ENCODE peak calls at places on chromosomes 6 and 20, in eight cellular contexts. One of them, this sample, is unnamed.

GRCh38 chr6:146183831-146184230 is 155.0 kb downstream of the GRM1 start:
- DNase-seq in amygdala: no peak
- DNase-seq in NCI-H1092 treated with DMSO at 0.1 percent for 48 hours: no peak
- DNase-seq in AML-193: no peak
- DNase-seq in CD8-positive, alpha-beta T cell: no peak
- DNase-seq in CD4-positive, alpha-beta T cell: no peak
- DNase-seq in SW 1271: no peak
- DNase-seq in stimulated activated CD4-positive, alpha-beta T cell treated with anti-CD3 and anti-CD28 coated beads, Interleukin-1b, Interleukin-23, amount 100 ng/mL, for 24 hours: no peak
- DNase-seq in this sample: no peak

GRCh38 chr6:82033631-82034211 is 213.8 kb downstream of the IBTK start:
- DNase-seq in CD4-positive, alpha-beta T cell: no peak
- DNase-seq in CD8-positive, alpha-beta T cell: no peak
- DNase-seq in amygdala: no peak
- DNase-seq in NCI-H1092 treated with DMSO at 0.1 percent for 48 hours: no peak
- DNase-seq in SW 1271: no peak
- DNase-seq in AML-193: no peak
- DNase-seq in stimulated activated CD4-positive, alpha-beta T cell treated with anti-CD3 and anti-CD28 coated beads, Interleukin-1b, Interleukin-23, amount 100 ng/mL, for 24 hours: no peak
- DNase-seq in this sample: no peak

GRCh38 chr6:159315562-159315961 is 146.4 kb downstream of the FNDC1 start:
- DNase-seq in stimulated activated CD4-positive, alpha-beta T cell treated with anti-CD3 and anti-CD28 coated beads, Interleukin-1b, Interleukin-23, amount 100 ng/mL, for 24 hours: no peak
- DNase-seq in CD8-positive, alpha-beta T cell: no peak
- DNase-seq in AML-193: no peak
- DNase-seq in NCI-H1092 treated with DMSO at 0.1 percent for 48 hours: no peak
- DNase-seq in CD4-positive, alpha-beta T cell: no peak
- DNase-seq in amygdala: no peak
- DNase-seq in SW 1271: no peak
- DNase-seq in this sample: no peak

GRCh38 chr6:12504325-12504966 is 212.1 kb upstream of the PHACTR1 start:
- DNase-seq in AML-193: peak
- DNase-seq in stimulated activated CD4-positive, alpha-beta T cell treated with anti-CD3 and anti-CD28 coated beads, Interleukin-1b, Interleukin-23, amount 100 ng/mL, for 24 hours: no peak
- DNase-seq in NCI-H1092 treated with DMSO at 0.1 percent for 48 hours: no peak
- DNase-seq in SW 1271: peak
- DNase-seq in CD8-positive, alpha-beta T cell: no peak
- DNase-seq in amygdala: no peak
- DNase-seq in CD4-positive, alpha-beta T cell: no peak
- DNase-seq in this sample: no peak

GRCh38 chr6:16345449-16346330 is 107.3 kb downstream of the GMPR start:
- DNase-seq in CD4-positive, alpha-beta T cell: no peak
- DNase-seq in NCI-H1092 treated with DMSO at 0.1 percent for 48 hours: no peak
- DNase-seq in stimulated activated CD4-positive, alpha-beta T cell treated with anti-CD3 and anti-CD28 coated beads, Interleukin-1b, Interleukin-23, amount 100 ng/mL, for 24 hours: no peak
- DNase-seq in AML-193: no peak
- DNase-seq in amygdala: no peak
- DNase-seq in CD8-positive, alpha-beta T cell: no peak
- DNase-seq in SW 1271: no peak
- DNase-seq in this sample: no peak

GRCh38 chr6:7341989-7342742 is 29.2 kb upstream of the SSR1 start:
- DNase-seq in amygdala: no peak
- DNase-seq in CD8-positive, alpha-beta T cell: no peak
- DNase-seq in NCI-H1092 treated with DMSO at 0.1 percent for 48 hours: no peak
- DNase-seq in SW 1271: peak
- DNase-seq in AML-193: no peak
- DNase-seq in stimulated activated CD4-positive, alpha-beta T cell treated with anti-CD3 and anti-CD28 coated beads, Interleukin-1b, Interleukin-23, amount 100 ng/mL, for 24 hours: no peak
- DNase-seq in CD4-positive, alpha-beta T cell: no peak
- DNase-seq in this sample: no peak

GRCh38 chr20:35271904-35272303 is 6.0 kb downstream of the MMP24OS start:
- DNase-seq in NCI-H1092 treated with DMSO at 0.1 percent for 48 hours: no peak
- DNase-seq in stimulated activated CD4-positive, alpha-beta T cell treated with anti-CD3 and anti-CD28 coated beads, Interleukin-1b, Interleukin-23, amount 100 ng/mL, for 24 hours: no peak
- DNase-seq in amygdala: no peak
- DNase-seq in AML-193: no peak
- DNase-seq in CD8-positive, alpha-beta T cell: no peak
- DNase-seq in SW 1271: no peak
- DNase-seq in CD4-positive, alpha-beta T cell: no peak
- DNase-seq in this sample: no peak

GRCh38 chr6:14016930-14017625 is 92.3 kb downstream of the RNF182 start:
- DNase-seq in CD8-positive, alpha-beta T cell: no peak
- DNase-seq in CD4-positive, alpha-beta T cell: no peak
- DNase-seq in amygdala: no peak
- DNase-seq in stimulated activated CD4-positive, alpha-beta T cell treated with anti-CD3 and anti-CD28 coated beads, Interleukin-1b, Interleukin-23, amount 100 ng/mL, for 24 hours: no peak
- DNase-seq in AML-193: no peak
- DNase-seq in SW 1271: no peak
- DNase-seq in NCI-H1092 treated with DMSO at 0.1 percent for 48 hours: no peak
- DNase-seq in this sample: no peak

GRCh38 chr6:154868143-154868594 is 126.9 kb upstream of the TIAM2 start:
- DNase-seq in SW 1271: peak
- DNase-seq in CD4-positive, alpha-beta T cell: no peak
- DNase-seq in AML-193: peak
- DNase-seq in CD8-positive, alpha-beta T cell: no peak
- DNase-seq in NCI-H1092 treated with DMSO at 0.1 percent for 48 hours: peak
- DNase-seq in stimulated activated CD4-positive, alpha-beta T cell treated with anti-CD3 and anti-CD28 coated beads, Interleukin-1b, Interleukin-23, amount 100 ng/mL, for 24 hours: no peak
- DNase-seq in amygdala: no peak
- DNase-seq in this sample: peak

GRCh38 chr20:12594410-12595130 is 414.2 kb upstream of the SPTLC3 start:
- DNase-seq in AML-193: no peak
- DNase-seq in CD8-positive, alpha-beta T cell: no peak
- DNase-seq in CD4-positive, alpha-beta T cell: no peak
- DNase-seq in SW 1271: peak
- DNase-seq in amygdala: no peak
- DNase-seq in NCI-H1092 treated with DMSO at 0.1 percent for 48 hours: no peak
- DNase-seq in stimulated activated CD4-positive, alpha-beta T cell treated with anti-CD3 and anti-CD28 coated beads, Interleukin-1b, Interleukin-23, amount 100 ng/mL, for 24 hours: no peak
- DNase-seq in this sample: no peak

GRCh38 chr6:147508871-147509608 is 550 bp downstream of the SAMD5 start:
- DNase-seq in stimulated activated CD4-positive, alpha-beta T cell treated with anti-CD3 and anti-CD28 coated beads, Interleukin-1b, Interleukin-23, amount 100 ng/mL, for 24 hours: no peak
- DNase-seq in CD8-positive, alpha-beta T cell: no peak
- DNase-seq in SW 1271: peak
- DNase-seq in CD4-positive, alpha-beta T cell: no peak
- DNase-seq in AML-193: no peak
- DNase-seq in NCI-H1092 treated with DMSO at 0.1 percent for 48 hours: no peak
- DNase-seq in amygdala: no peak
- DNase-seq in this sample: no peak

GRCh38 chr6:31058128-31058894 is 48.0 kb downstream of the MUC22 start:
- DNase-seq in stimulated activated CD4-positive, alpha-beta T cell treated with anti-CD3 and anti-CD28 coated beads, Interleukin-1b, Interleukin-23, amount 100 ng/mL, for 24 hours: no peak
- DNase-seq in amygdala: no peak
- DNase-seq in CD4-positive, alpha-beta T cell: no peak
- DNase-seq in CD8-positive, alpha-beta T cell: no peak
- DNase-seq in SW 1271: peak
- DNase-seq in AML-193: peak
- DNase-seq in NCI-H1092 treated with DMSO at 0.1 percent for 48 hours: peak
- DNase-seq in this sample: peak

GRCh38 chr6:130050230-130050629 is 31.8 kb downstream of the L3MBTL3 start:
- DNase-seq in NCI-H1092 treated with DMSO at 0.1 percent for 48 hours: no peak
- DNase-seq in amygdala: no peak
- DNase-seq in SW 1271: no peak
- DNase-seq in stimulated activated CD4-positive, alpha-beta T cell treated with anti-CD3 and anti-CD28 coated beads, Interleukin-1b, Interleukin-23, amount 100 ng/mL, for 24 hours: no peak
- DNase-seq in CD4-positive, alpha-beta T cell: no peak
- DNase-seq in CD8-positive, alpha-beta T cell: no peak
- DNase-seq in AML-193: no peak
- DNase-seq in this sample: no peak

GRCh38 chr20:2237059-2237458 is 58.7 kb upstream of the TGM3 start:
- DNase-seq in SW 1271: no peak
- DNase-seq in NCI-H1092 treated with DMSO at 0.1 percent for 48 hours: no peak
- DNase-seq in stimulated activated CD4-positive, alpha-beta T cell treated with anti-CD3 and anti-CD28 coated beads, Interleukin-1b, Interleukin-23, amount 100 ng/mL, for 24 hours: no peak
- DNase-seq in AML-193: no peak
- DNase-seq in CD4-positive, alpha-beta T cell: no peak
- DNase-seq in CD8-positive, alpha-beta T cell: no peak
- DNase-seq in amygdala: no peak
- DNase-seq in this sample: no peak

GRCh38 chr6:71444222-71444621 is 155.6 kb downstream of the OGFRL1 start:
- DNase-seq in SW 1271: peak
- DNase-seq in NCI-H1092 treated with DMSO at 0.1 percent for 48 hours: no peak
- DNase-seq in amygdala: no peak
- DNase-seq in stimulated activated CD4-positive, alpha-beta T cell treated with anti-CD3 and anti-CD28 coated beads, Interleukin-1b, Interleukin-23, amount 100 ng/mL, for 24 hours: no peak
- DNase-seq in CD4-positive, alpha-beta T cell: no peak
- DNase-seq in AML-193: no peak
- DNase-seq in CD8-positive, alpha-beta T cell: no peak
- DNase-seq in this sample: peak

GRCh38 chr6:30615958-30616810 is 859 bp downstream of the PPP1R10 start:
- DNase-seq in AML-193: peak
- DNase-seq in stimulated activated CD4-positive, alpha-beta T cell treated with anti-CD3 and anti-CD28 coated beads, Interleukin-1b, Interleukin-23, amount 100 ng/mL, for 24 hours: no peak
- DNase-seq in CD8-positive, alpha-beta T cell: peak
- DNase-seq in amygdala: no peak
- DNase-seq in CD4-positive, alpha-beta T cell: peak
- DNase-seq in SW 1271: peak
- DNase-seq in NCI-H1092 treated with DMSO at 0.1 percent for 48 hours: no peak
- DNase-seq in this sample: peak

GRCh38 chr6:112249489-112249888 is 4.9 kb downstream of the LAMA4 start:
- DNase-seq in CD4-positive, alpha-beta T cell: no peak
- DNase-seq in stimulated activated CD4-positive, alpha-beta T cell treated with anti-CD3 and anti-CD28 coated beads, Interleukin-1b, Interleukin-23, amount 100 ng/mL, for 24 hours: no peak
- DNase-seq in amygdala: no peak
- DNase-seq in NCI-H1092 treated with DMSO at 0.1 percent for 48 hours: no peak
- DNase-seq in SW 1271: no peak
- DNase-seq in CD8-positive, alpha-beta T cell: no peak
- DNase-seq in AML-193: no peak
- DNase-seq in this sample: no peak

GRCh38 chr6:6420097-6420496 is 99.6 kb upstream of the F13A1 start:
- DNase-seq in AML-193: no peak
- DNase-seq in stimulated activated CD4-positive, alpha-beta T cell treated with anti-CD3 and anti-CD28 coated beads, Interleukin-1b, Interleukin-23, amount 100 ng/mL, for 24 hours: no peak
- DNase-seq in NCI-H1092 treated with DMSO at 0.1 percent for 48 hours: no peak
- DNase-seq in CD4-positive, alpha-beta T cell: no peak
- DNase-seq in CD8-positive, alpha-beta T cell: no peak
- DNase-seq in amygdala: no peak
- DNase-seq in SW 1271: no peak
- DNase-seq in this sample: no peak

This sample was measured in cerebellum.